ENCODE peak calls at places on chromosomes 13 and 19, in ten cellular contexts. Y is NCI-H82; T is AG04450; O is GM03348; S is GM23338; R is stimulated activated naive CD4-positive, alpha-beta T cell treated with Interleukin-2 at 50 U/mL for 16 hours; D is NCI-H748 treated with DMSO at 0.1 percent for 48 hours; F is activated CD4-positive, alpha-beta T cell treated with anti-CD3 and anti-CD28 coated beads for 1 hour; P is stimulated activated CD8-positive, alpha-beta memory T cell treated with anti-CD3 and anti-CD28 coated beads, Interleukin-15, amount 100 ng/mL, for 4 hours; V is NCI-H146. W is an unnamed sample.

GRCh38 chr19:38441660-38442348 is 8.3 kb downstream of the RYR1 start:
- DNase-seq in O (no peak), T (no peak), P (no peak), Y (peak), D (no peak), R (no peak), F (no peak), V (no peak), S (peak), W (no peak)

GRCh38 chr13:31591834-31592233 is 147.5 kb upstream of the RXFP2 start:
- DNase-seq in F (no peak), P (no peak), Y (peak), V (no peak), R (no peak), T (no peak), S (peak), O (no peak), D (no peak), W (no peak)

GRCh38 chr19:44722131-44723121 is 23.5 kb downstream of the CEACAM16 start:
- DNase-seq in V (no peak), O (no peak), P (no peak), R (no peak), F (no peak), Y (no peak), S (no peak), T (no peak), D (no peak), W (peak)

GRCh38 chr13:33180009-33180804 is 105.3 kb downstream of the STARD13 start:
- DNase-seq in R (no peak), S (peak), Y (no peak), D (peak), F (no peak), T (no peak), P (no peak), O (no peak), V (no peak), W (no peak)

GRCh38 chr13:33453911-33454310 is 168.4 kb upstream of the STARD13 start:
- DNase-seq in Y (no peak), S (no peak), F (no peak), R (no peak), V (no peak), D (no peak), P (no peak), O (no peak), T (no peak), W (no peak)

GRCh38 chr13:92640936-92641335 is 585.7 kb upstream of the GPC6 start:
- DNase-seq in R (no peak), S (no peak), F (no peak), P (no peak), Y (no peak), D (no peak), O (no peak), T (no peak), V (no peak), W (no peak)

GRCh38 chr19:2811221-2811722 is 8.4 kb upstream of the ZNF554 start:
- DNase-seq in O (no peak), T (no peak), S (no peak), V (no peak), D (no peak), F (no peak), R (no peak), P (no peak), Y (no peak), W (no peak)

GRCh38 chr13:77563110-77563509 is 27.6 kb downstream of the SCEL start:
- DNase-seq in Y (no peak), R (no peak), F (no peak), S (peak), P (no peak), O (peak), V (no peak), D (no peak), T (no peak), W (no peak)

GRCh38 chr13:74575729-74576125 is 441.5 kb upstream of the KLF12 start:
- DNase-seq in O (peak), R (peak), T (no peak), F (peak), P (no peak), V (peak), Y (peak), D (no peak), S (peak), W (no peak)

GRCh38 chr13:28558126-28558525 is 63.2 kb upstream of the FLT1 start:
- DNase-seq in O (peak), T (peak), R (no peak), S (no peak), F (no peak), V (no peak), D (no peak), Y (no peak), P (no peak), W (no peak)

GRCh38 chr13:110485604-110486003 is 75.9 kb downstream of the RAB20 start:
- DNase-seq in P (no peak), D (no peak), O (no peak), T (no peak), F (no peak), V (no peak), Y (no peak), S (peak), R (no peak), W (no peak)

GRCh38 chr19:40236366-40236765 is 9.9 kb upstream of the CCNP start:
- DNase-seq in S (no peak), O (no peak), P (no peak), Y (no peak), R (no peak), D (no peak), V (no peak), T (no peak), F (no peak), W (no peak)

GRCh38 chr19:4597975-4598671 is 38.6 kb upstream of the SEMA6B start:
- DNase-seq in T (no peak), R (peak), O (peak), D (peak), V (peak), F (peak), P (no peak), S (peak), Y (peak), W (peak)

GRCh38 chr19:1945899-1946298 is 4.9 kb downstream of the CSNK1G2 start:
- DNase-seq in R (no peak), V (peak), Y (peak), P (no peak), F (no peak), O (peak), D (no peak), S (peak), T (no peak), W (no peak)

GRCh38 chr13:49020940-49021548 is 45.3 kb downstream of the FNDC3A start:
- DNase-seq in T (no peak), P (no peak), F (no peak), V (no peak), S (peak), O (no peak), R (no peak), D (no peak), Y (no peak), W (no peak)

GRCh38 chr19:36916991-36917390 is 859 bp downstream of the ZNF568 start:
- DNase-seq in S (peak), P (no peak), T (no peak), Y (peak), D (no peak), F (no peak), R (no peak), V (peak), O (peak), W (no peak)

GRCh38 chr13:86569119-86569518 is 769.9 kb upstream of the SLITRK6 start:
- DNase-seq in Y (no peak), O (no peak), P (no peak), S (no peak), V (no peak), F (no peak), R (no peak), D (no peak), T (no peak), W (no peak)

GRCh38 chr13:66665991-66666390 is 564.1 kb downstream of the PCDH9 start:
- DNase-seq in T (peak), V (peak), F (no peak), O (peak), R (no peak), Y (peak), P (no peak), S (peak), D (peak), W (no peak)

GRCh38 chr13:39531646-39532045 is 71.3 kb downstream of the LHFPL6 start:
- DNase-seq in P (no peak), T (no peak), S (no peak), O (peak), V (no peak), F (no peak), R (no peak), Y (peak), D (no peak), W (no peak)

W was measured in GM18507.